ENCODE peak calls at places on chromosomes 4 and X, in ten cellular contexts. S is spleen; D is amniotic epithelial cell; R is lower leg skin; V is activated T-helper 9 cell treated with anti-CD3 and anti-CD28 coated beads, Interleukin-2, amount 50 U/mL, for 16 hours; K is SW480; T is hypothalamus; I is heart left ventricle; B is GM04504; Q is RKO. O is an unnamed sample.

GRCh38 chrX:49829016-49829415 is at the start of gene PAGE4:
- DNase-seq in D (no peak), K (no peak), T (no peak), V (no peak), I (no peak), R (no peak), Q (no peak), S (no peak), B (no peak), O (no peak)

GRCh38 chr4:20237894-20238537 is 13.7 kb upstream of the SLIT2 start:
- DNase-seq in I (no peak), Q (no peak), K (no peak), B (no peak), V (no peak), S (no peak), D (no peak), T (no peak), R (no peak), O (no peak)

GRCh38 chrX:36908801-36909403 is 99.3 kb upstream of the FAM47C start:
- DNase-seq in Q (peak; percentile 82), D (peak; percentile 28), I (no peak), S (no peak), K (peak; percentile 39), T (no peak), B (peak; percentile 12), R (no peak), V (no peak), O (peak; percentile 13)

GRCh38 chr4:136934601-136935000 is 597.7 kb downstream of the PCDH18 start:
- DNase-seq in V (no peak), R (no peak), I (no peak), Q (no peak), T (no peak), D (no peak), S (no peak), B (no peak), K (no peak), O (no peak)

GRCh38 chr4:105126311-105127153 is 20.1 kb upstream of the TET2 start:
- DNase-seq in R (no peak), S (no peak), V (no peak), K (no peak), T (no peak), D (no peak), B (no peak), I (no peak), Q (no peak), O (no peak)

GRCh38 chr4:73741140-73741749 is 876 bp downstream of the CXCL8 start:
- DNase-seq in I (no peak), R (no peak), K (no peak), B (no peak), T (no peak), D (peak; percentile 58), S (no peak), Q (no peak), V (no peak), O (no peak)

GRCh38 chr4:113637363-113637762 is 124.2 kb downstream of the CAMK2D start:
- DNase-seq in I (no peak), B (no peak), Q (no peak), T (no peak), S (no peak), K (no peak), R (no peak), D (peak; percentile 80), V (no peak), O (peak; percentile 73)

GRCh38 chr4:535181-535923 is 36.3 kb downstream of the PIGG start:
- DNase-seq in B (no peak), Q (no peak), I (no peak), D (no peak), R (no peak), V (no peak), S (peak; percentile 66), T (no peak), K (no peak), O (no peak)

GRCh38 chrX:119692241-119693031 is 532 bp downstream of the SEPTIN6 start:
- DNase-seq in Q (peak; percentile 60), I (peak; percentile 45), K (peak; percentile 54), R (no peak), S (peak; percentile 90), D (no peak), V (peak; percentile 59), T (peak; percentile 2), B (no peak), O (no peak)

GRCh38 chrX:118337687-118338086 is 8.2 kb upstream of the WDR44 start:
- DNase-seq in K (no peak), S (no peak), D (no peak), B (no peak), I (no peak), Q (no peak), V (no peak), R (no peak), T (no peak), O (no peak)

GRCh38 chr4:15506464-15506863 is 36.8 kb downstream of the CC2D2A start:
- DNase-seq in B (peak; percentile 11), K (no peak), Q (no peak), R (no peak), S (no peak), I (no peak), T (no peak), D (peak; percentile 27), V (no peak), O (no peak)

GRCh38 chr4:80694178-80694577 is 336.3 kb upstream of the BMP3 start:
- DNase-seq in T (no peak), D (no peak), K (no peak), R (no peak), S (no peak), B (no peak), Q (no peak), V (no peak), I (no peak), O (no peak)

GRCh38 chr4:14844059-14844458 is 158.2 kb upstream of the CPEB2 start:
- DNase-seq in V (no peak), T (no peak), I (no peak), D (no peak), Q (no peak), R (no peak), S (no peak), B (no peak), K (no peak), O (no peak)

GRCh38 chrX:38192007-38192625 is 28.6 kb downstream of the SRPX start:
- DNase-seq in T (no peak), S (no peak), Q (peak; percentile 43), D (no peak), V (no peak), R (no peak), B (no peak), I (no peak), K (peak; percentile 13), O (no peak)

GRCh38 chrX:121179972-121180371 is 132.6 kb downstream of the GLUD2 start:
- DNase-seq in Q (no peak), I (no peak), T (no peak), B (no peak), V (no peak), K (no peak), D (no peak), R (no peak), S (no peak), O (no peak)

GRCh38 chr4:126271266-126271665 is 956.5 kb downstream of the FAT4 start:
- DNase-seq in I (no peak), S (no peak), T (no peak), B (no peak), V (no peak), R (no peak), Q (no peak), K (no peak), D (no peak), O (peak; percentile 21)

GRCh38 chr4:156113138-156113537 is 159.5 kb upstream of the CTSO start:
- DNase-seq in S (no peak), T (no peak), R (no peak), I (no peak), B (no peak), V (no peak), D (no peak), K (no peak), Q (no peak), O (no peak)

GRCh38 chrX:9882669-9883446 is 84.3 kb upstream of the CLDN34 start:
- DNase-seq in V (no peak), S (no peak), K (peak; percentile 30), R (no peak), Q (no peak), D (peak; percentile 79), T (no peak), I (no peak), B (no peak), O (no peak)

GRCh38 chr4:122876456-122876855 is 45.9 kb downstream of the NUDT6 start:
- DNase-seq in K (no peak), B (no peak), V (no peak), T (no peak), Q (no peak), D (no peak), R (no peak), S (no peak), I (no peak), O (no peak)

GRCh38 chrX:154505726-154506125 is 10.3 kb downstream of the FAM3A start:
- DNase-seq in S (no peak), K (no peak), R (no peak), V (no peak), B (no peak), D (peak; percentile 42), I (no peak), T (no peak), Q (no peak), O (no peak)

GRCh38 chr4:72006576-72006975 is 25.2 kb upstream of the NPFFR2 start:
- DNase-seq in B (peak; percentile 21), S (no peak), R (no peak), D (peak; percentile 81), K (no peak), Q (peak; percentile 59), V (no peak), I (no peak), T (no peak), O (peak; percentile 68)

GRCh38 chrX:97334850-97335249 is 451.1 kb downstream of the RPA4 start:
- DNase-seq in S (no peak), R (no peak), B (no peak), I (no peak), Q (no peak), V (no peak), D (no peak), K (no peak), T (no peak), O (no peak)

GRCh38 chrX:71532078-71532752 is 689 bp upstream of the OGT start:
- DNase-seq in Q (peak; percentile 89), I (no peak), B (no peak), R (no peak), S (no peak), T (no peak), K (peak; percentile 58), V (peak; percentile 31), D (peak; percentile 63), O (no peak)

GRCh38 chr4:153831236-153831635 is 42.4 kb upstream of the SFRP2 start:
- DNase-seq in T (no peak), S (no peak), R (no peak), Q (no peak), K (no peak), I (no peak), V (no peak), D (no peak), B (no peak), O (no peak)

GRCh38 chr4:161320377-161320776 is 843.4 kb downstream of the FSTL5 start:
- DNase-seq in D (peak; percentile 2), T (no peak), V (no peak), K (no peak), Q (peak; percentile 34), R (no peak), B (peak; percentile 0), S (no peak), I (no peak), O (peak; percentile 18)

GRCh38 chr4:107519057-107519456 is 201.0 kb downstream of the PAPSS1 start:
- DNase-seq in S (no peak), I (no peak), D (peak; percentile 50), V (no peak), Q (peak; percentile 26), R (no peak), B (peak; percentile 7), T (no peak), K (no peak), O (peak; percentile 51)

O was measured in COLO829.